ENCODE peak calls at places on chromosomes 3 and 15, in seven cellular contexts. C is stimulated activated CD8-positive, alpha-beta memory T cell treated with anti-CD3 and anti-CD28 coated beads, Interleukin-15, amount 100 ng/mL, for 24 hours; V is fibroblast of lung; O is activated naive CD4-positive, alpha-beta T cell treated with anti-CD3 and anti-CD28 coated beads, Interleukin-2, amount 10 ng/mL, durations not matched to agents 7 days and 5 days; L is H9; T is left cardiac atrium; Y is endothelial cell. M is an unnamed sample.

GRCh38 chr15:27757050-27757449 is 342.1 kb downstream of the OCA2 start:
- DNase-seq in C (no peak), T (no peak), V (peak), L (no peak), O (no peak), Y (no peak), M (no peak)

GRCh38 chr3:46095307-46095706 is 68.0 kb upstream of the XCR1 start:
- DNase-seq in C (no peak), L (no peak), T (no peak), Y (no peak), V (no peak), O (no peak), M (no peak)

GRCh38 chr3:49124991-49125670 is 4.5 kb upstream of the USP19 start:
- DNase-seq in L (no peak), T (no peak), V (peak), Y (no peak), C (no peak), O (no peak), M (no peak)

GRCh38 chr3:64158334-64158733 is 66.9 kb downstream of the PRICKLE2 start:
- DNase-seq in L (no peak), Y (no peak), V (peak), C (no peak), T (no peak), O (no peak), M (no peak)

GRCh38 chr3:10228248-10228950 is 19.9 kb upstream of the TATDN2 start:
- DNase-seq in L (no peak), V (no peak), C (no peak), T (no peak), Y (no peak), O (peak), M (no peak)

GRCh38 chr3:139759470-139759869 is 81.7 kb upstream of the NMNAT3 start:
- DNase-seq in L (no peak), C (no peak), V (peak), O (no peak), T (no peak), Y (no peak), M (no peak)

GRCh38 chr15:60074181-60074885 is 70.2 kb downstream of the FOXB1 start:
- DNase-seq in L (no peak), Y (no peak), T (no peak), V (peak), O (no peak), C (no peak), M (no peak)

GRCh38 chr3:151426337-151426648 is 34.6 kb downstream of the IGSF10 start:
- DNase-seq in L (no peak), C (no peak), O (no peak), Y (no peak), V (no peak), T (no peak), M (no peak)

GRCh38 chr3:181782306-181782924 is 70.7 kb downstream of the SOX2 start:
- DNase-seq in O (no peak), V (peak), C (no peak), L (no peak), T (no peak), Y (no peak), M (no peak)

GRCh38 chr3:195140816-195141793 is 129.9 kb downstream of the XXYLT1 start:
- DNase-seq in V (peak), L (no peak), C (no peak), T (no peak), O (no peak), Y (no peak), M (no peak)

GRCh38 chr3:69207036-69207435 is 84.6 kb upstream of the LMOD3 start:
- DNase-seq in V (no peak), L (no peak), C (no peak), Y (no peak), O (no peak), T (no peak), M (no peak)

GRCh38 chr3:11211531-11212300 is 57.4 kb downstream of the HRH1 start:
- DNase-seq in O (no peak), T (no peak), V (peak), L (no peak), Y (no peak), C (no peak), M (no peak)

GRCh38 chr3:124846189-124846588 is 41.0 kb downstream of the ITGB5 start:
- DNase-seq in T (peak), C (no peak), Y (no peak), V (peak), L (no peak), O (no peak), M (no peak)

GRCh38 chr3:158091526-158091925 is 14.7 kb downstream of the SHOX2 start:
- DNase-seq in C (no peak), L (no peak), T (no peak), O (no peak), V (no peak), Y (no peak), M (no peak)

GRCh38 chr3:181764544-181764943 is 52.8 kb downstream of the SOX2 start:
- DNase-seq in V (no peak), O (no peak), C (no peak), L (no peak), T (no peak), Y (no peak), M (no peak)

GRCh38 chr3:183954875-183955274 is 62.8 kb downstream of the ABCC5 start:
- DNase-seq in L (peak), V (no peak), T (no peak), C (no peak), O (no peak), Y (no peak), M (no peak)

GRCh38 chr3:11288021-11288491 is 15.9 kb downstream of the ATG7 start:
- DNase-seq in O (no peak), T (no peak), C (no peak), L (no peak), Y (no peak), V (peak), M (no peak)

GRCh38 chr3:71062920-71063767 is 520.4 kb downstream of the FOXP1 start:
- DNase-seq in O (peak), L (no peak), V (peak), Y (no peak), T (no peak), C (no peak), M (no peak)

GRCh38 chr3:105527949-105528348 is 161.2 kb downstream of the ALCAM start:
- DNase-seq in V (peak), O (no peak), L (no peak), T (no peak), C (no peak), Y (no peak), M (no peak)

GRCh38 chr3:13025090-13025489 is 48.1 kb downstream of the IQSEC1 start:
- DNase-seq in O (no peak), Y (no peak), V (peak), C (no peak), L (no peak), T (peak), M (no peak)

GRCh38 chr15:89332446-89332845 is 2.2 kb downstream of the POLG start:
- DNase-seq in Y (peak), O (no peak), C (no peak), V (peak), L (peak), T (no peak), M (no peak)

GRCh38 chr15:87764461-87765236 is 491.9 kb downstream of the NTRK3 start:
- DNase-seq in O (no peak), V (peak), Y (no peak), T (no peak), C (no peak), L (no peak), M (no peak)

GRCh38 chr3:13224967-13225366 is 151.7 kb upstream of the IQSEC1 start:
- DNase-seq in T (no peak), O (no peak), Y (no peak), V (no peak), L (no peak), C (no peak), M (no peak)

GRCh38 chr3:155581579-155581978 is 163.3 kb downstream of the PLCH1 start:
- DNase-seq in Y (no peak), O (peak), L (no peak), T (no peak), C (no peak), V (no peak), M (no peak)

GRCh38 chr3:51343918-51344687 is 41.0 kb upstream of the MANF start:
- DNase-seq in T (no peak), O (no peak), Y (no peak), V (peak), L (peak), C (no peak), M (no peak)

GRCh38 chr15:101011582-101011981 is 92.4 kb downstream of the LRRK1 start:
- DNase-seq in C (no peak), O (no peak), T (no peak), L (peak), Y (no peak), V (peak), M (no peak)

M was measured in omental fat pad.